ENCODE peak calls at places on chromosomes 13 and 19, in six cellular contexts. One of them, this sample, is unnamed.

GRCh38 chr19:2488942-2489731 is 13.2 kb downstream of the GADD45B start:
- DNase-seq in AG08396: peak
- DNase-seq in naive thymus-derived CD8-positive, alpha-beta T cell: no peak
- DNase-seq in MV-4-11: no peak
- DNase-seq in stimulated activated CD4-positive, alpha-beta T cell treated with anti-CD3 and anti-CD28 coated beads, Interleukin-4, amount 100 ng/mL, for 1 hour: peak
- DNase-seq in activated naive CD4-positive, alpha-beta T cell treated with anti-CD3 and anti-CD28 coated beads, Interleukin-2, amount 10 ng/mL, durations not matched to agents 7 days and 5 days: no peak
- DNase-seq in this sample: no peak

GRCh38 chr13:33545492-33545891 is 259.9 kb upstream of the STARD13 start:
- DNase-seq in AG08396: no peak
- DNase-seq in naive thymus-derived CD8-positive, alpha-beta T cell: no peak
- DNase-seq in MV-4-11: no peak
- DNase-seq in stimulated activated CD4-positive, alpha-beta T cell treated with anti-CD3 and anti-CD28 coated beads, Interleukin-4, amount 100 ng/mL, for 1 hour: no peak
- DNase-seq in activated naive CD4-positive, alpha-beta T cell treated with anti-CD3 and anti-CD28 coated beads, Interleukin-2, amount 10 ng/mL, durations not matched to agents 7 days and 5 days: no peak
- DNase-seq in this sample: no peak

GRCh38 chr19:5023128-5023571 is 54.2 kb downstream of the KDM4B start:
- DNase-seq in AG08396: no peak
- DNase-seq in naive thymus-derived CD8-positive, alpha-beta T cell: no peak
- DNase-seq in MV-4-11: no peak
- DNase-seq in stimulated activated CD4-positive, alpha-beta T cell treated with anti-CD3 and anti-CD28 coated beads, Interleukin-4, amount 100 ng/mL, for 1 hour: no peak
- DNase-seq in activated naive CD4-positive, alpha-beta T cell treated with anti-CD3 and anti-CD28 coated beads, Interleukin-2, amount 10 ng/mL, durations not matched to agents 7 days and 5 days: no peak
- DNase-seq in this sample: no peak

GRCh38 chr19:37370880-37371661 is at the start of gene ZNF527:
- DNase-seq in AG08396: peak
- DNase-seq in naive thymus-derived CD8-positive, alpha-beta T cell: peak
- DNase-seq in MV-4-11: peak
- DNase-seq in stimulated activated CD4-positive, alpha-beta T cell treated with anti-CD3 and anti-CD28 coated beads, Interleukin-4, amount 100 ng/mL, for 1 hour: peak
- DNase-seq in activated naive CD4-positive, alpha-beta T cell treated with anti-CD3 and anti-CD28 coated beads, Interleukin-2, amount 10 ng/mL, durations not matched to agents 7 days and 5 days: peak
- DNase-seq in this sample: peak

GRCh38 chr13:68369739-68370138 is 1139.6 kb upstream of the PCDH9 start:
- DNase-seq in AG08396: no peak
- DNase-seq in naive thymus-derived CD8-positive, alpha-beta T cell: no peak
- DNase-seq in MV-4-11: no peak
- DNase-seq in stimulated activated CD4-positive, alpha-beta T cell treated with anti-CD3 and anti-CD28 coated beads, Interleukin-4, amount 100 ng/mL, for 1 hour: no peak
- DNase-seq in activated naive CD4-positive, alpha-beta T cell treated with anti-CD3 and anti-CD28 coated beads, Interleukin-2, amount 10 ng/mL, durations not matched to agents 7 days and 5 days: no peak
- DNase-seq in this sample: no peak

GRCh38 chr19:6719540-6719861 is 949 bp downstream of the C3 start:
- DNase-seq in AG08396: no peak
- DNase-seq in naive thymus-derived CD8-positive, alpha-beta T cell: no peak
- DNase-seq in MV-4-11: no peak
- DNase-seq in stimulated activated CD4-positive, alpha-beta T cell treated with anti-CD3 and anti-CD28 coated beads, Interleukin-4, amount 100 ng/mL, for 1 hour: no peak
- DNase-seq in activated naive CD4-positive, alpha-beta T cell treated with anti-CD3 and anti-CD28 coated beads, Interleukin-2, amount 10 ng/mL, durations not matched to agents 7 days and 5 days: no peak
- DNase-seq in this sample: no peak

GRCh38 chr13:48567521-48568331 is 34.8 kb upstream of the RCBTB2 start:
- DNase-seq in AG08396: no peak
- DNase-seq in naive thymus-derived CD8-positive, alpha-beta T cell: no peak
- DNase-seq in MV-4-11: peak
- DNase-seq in stimulated activated CD4-positive, alpha-beta T cell treated with anti-CD3 and anti-CD28 coated beads, Interleukin-4, amount 100 ng/mL, for 1 hour: no peak
- DNase-seq in activated naive CD4-positive, alpha-beta T cell treated with anti-CD3 and anti-CD28 coated beads, Interleukin-2, amount 10 ng/mL, durations not matched to agents 7 days and 5 days: no peak
- DNase-seq in this sample: no peak

GRCh38 chr19:3945838-3946237 is 13.0 kb downstream of the NMRK2 start:
- DNase-seq in AG08396: peak
- DNase-seq in naive thymus-derived CD8-positive, alpha-beta T cell: no peak
- DNase-seq in MV-4-11: peak
- DNase-seq in stimulated activated CD4-positive, alpha-beta T cell treated with anti-CD3 and anti-CD28 coated beads, Interleukin-4, amount 100 ng/mL, for 1 hour: no peak
- DNase-seq in activated naive CD4-positive, alpha-beta T cell treated with anti-CD3 and anti-CD28 coated beads, Interleukin-2, amount 10 ng/mL, durations not matched to agents 7 days and 5 days: no peak
- DNase-seq in this sample: no peak

GRCh38 chr13:106186366-106187030 is 349.0 kb downstream of the EFNB2 start:
- DNase-seq in AG08396: no peak
- DNase-seq in naive thymus-derived CD8-positive, alpha-beta T cell: no peak
- DNase-seq in MV-4-11: no peak
- DNase-seq in stimulated activated CD4-positive, alpha-beta T cell treated with anti-CD3 and anti-CD28 coated beads, Interleukin-4, amount 100 ng/mL, for 1 hour: no peak
- DNase-seq in activated naive CD4-positive, alpha-beta T cell treated with anti-CD3 and anti-CD28 coated beads, Interleukin-2, amount 10 ng/mL, durations not matched to agents 7 days and 5 days: no peak
- DNase-seq in this sample: no peak

GRCh38 chr13:53100394-53101063 is 71.9 kb downstream of the OLFM4 start:
- DNase-seq in AG08396: no peak
- DNase-seq in naive thymus-derived CD8-positive, alpha-beta T cell: no peak
- DNase-seq in MV-4-11: no peak
- DNase-seq in stimulated activated CD4-positive, alpha-beta T cell treated with anti-CD3 and anti-CD28 coated beads, Interleukin-4, amount 100 ng/mL, for 1 hour: no peak
- DNase-seq in activated naive CD4-positive, alpha-beta T cell treated with anti-CD3 and anti-CD28 coated beads, Interleukin-2, amount 10 ng/mL, durations not matched to agents 7 days and 5 days: no peak
- DNase-seq in this sample: no peak

GRCh38 chr19:38713227-38713649 is 31.0 kb downstream of the CAPN12 start:
- DNase-seq in AG08396: peak
- DNase-seq in naive thymus-derived CD8-positive, alpha-beta T cell: no peak
- DNase-seq in MV-4-11: no peak
- DNase-seq in stimulated activated CD4-positive, alpha-beta T cell treated with anti-CD3 and anti-CD28 coated beads, Interleukin-4, amount 100 ng/mL, for 1 hour: no peak
- DNase-seq in activated naive CD4-positive, alpha-beta T cell treated with anti-CD3 and anti-CD28 coated beads, Interleukin-2, amount 10 ng/mL, durations not matched to agents 7 days and 5 days: no peak
- DNase-seq in this sample: no peak

GRCh38 chr13:106403280-106403679 is 132.2 kb downstream of the EFNB2 start:
- DNase-seq in AG08396: no peak
- DNase-seq in naive thymus-derived CD8-positive, alpha-beta T cell: no peak
- DNase-seq in MV-4-11: no peak
- DNase-seq in stimulated activated CD4-positive, alpha-beta T cell treated with anti-CD3 and anti-CD28 coated beads, Interleukin-4, amount 100 ng/mL, for 1 hour: no peak
- DNase-seq in activated naive CD4-positive, alpha-beta T cell treated with anti-CD3 and anti-CD28 coated beads, Interleukin-2, amount 10 ng/mL, durations not matched to agents 7 days and 5 days: no peak
- DNase-seq in this sample: no peak

GRCh38 chr13:34733720-34734119 is 208.3 kb upstream of the NBEA start:
- DNase-seq in AG08396: no peak
- DNase-seq in naive thymus-derived CD8-positive, alpha-beta T cell: no peak
- DNase-seq in MV-4-11: no peak
- DNase-seq in stimulated activated CD4-positive, alpha-beta T cell treated with anti-CD3 and anti-CD28 coated beads, Interleukin-4, amount 100 ng/mL, for 1 hour: no peak
- DNase-seq in activated naive CD4-positive, alpha-beta T cell treated with anti-CD3 and anti-CD28 coated beads, Interleukin-2, amount 10 ng/mL, durations not matched to agents 7 days and 5 days: no peak
- DNase-seq in this sample: no peak

GRCh38 chr13:38661276-38661675 is 25.6 kb upstream of the FREM2 start:
- DNase-seq in AG08396: no peak
- DNase-seq in naive thymus-derived CD8-positive, alpha-beta T cell: no peak
- DNase-seq in MV-4-11: no peak
- DNase-seq in stimulated activated CD4-positive, alpha-beta T cell treated with anti-CD3 and anti-CD28 coated beads, Interleukin-4, amount 100 ng/mL, for 1 hour: no peak
- DNase-seq in activated naive CD4-positive, alpha-beta T cell treated with anti-CD3 and anti-CD28 coated beads, Interleukin-2, amount 10 ng/mL, durations not matched to agents 7 days and 5 days: no peak
- DNase-seq in this sample: no peak

This sample was measured in D721Med.